ENCODE peak calls at places on chromosome 1, in five cellular contexts. J, T, V, R and Z are unnamed samples.

GRCh38 chr1:39672551-39672947 is 642 bp upstream of the NT5C1A start:
- DNase-seq in J (no peak), T (no peak), V (no peak), R (no peak), Z (no peak)

GRCh38 chr1:56967900-56968832 is 2.4 kb upstream of the C8B start:
- DNase-seq in J (no peak), T (peak; percentile 27), V (peak; percentile 51), R (peak; percentile 9), Z (no peak)

GRCh38 chr1:111517464-111518225 is 14.2 kb upstream of the ADORA3 start:
- DNase-seq in J (no peak), T (no peak), V (no peak), R (no peak), Z (no peak)

GRCh38 chr1:56709269-56709880 is 64.3 kb downstream of the PRKAA2 start:
- DNase-seq in J (peak; percentile 51), T (no peak), V (no peak), R (no peak), Z (peak; percentile 51)

GRCh38 chr1:41382531-41383090 is 21.4 kb downstream of the FOXO6 start:
- DNase-seq in J (peak; percentile 35), T (peak; percentile 70), V (peak; percentile 68), R (peak; percentile 62), Z (no peak)

GRCh38 chr1:10665930-10666850 is 130.3 kb downstream of the CASZ1 start:
- DNase-seq in J (no peak), T (no peak), V (peak; percentile 92), R (peak; percentile 78), Z (peak; percentile 81)

GRCh38 chr1:64136296-64136695 is 67.1 kb upstream of the UBE2U start:
- DNase-seq in J (no peak), T (no peak), V (no peak), R (no peak), Z (no peak)

GRCh38 chr1:15272009-15272781 is 25.2 kb downstream of the FHAD1 start:
- DNase-seq in J (peak; percentile 54), T (peak; percentile 67), V (peak; percentile 64), R (peak; percentile 46), Z (peak; percentile 22)

GRCh38 chr1:186102559-186103148 is 272.4 kb downstream of the TPR start:
- DNase-seq in J (peak; percentile 94), T (no peak), V (no peak), R (peak; percentile 24), Z (no peak)

GRCh38 chr1:232978827-232979226 is 28.4 kb downstream of the NTPCR start:
- DNase-seq in J (no peak), T (no peak), V (no peak), R (no peak), Z (no peak)

GRCh38 chr1:225909477-225909876 is 14.6 kb downstream of the PYCR2 start:
- DNase-seq in J (no peak), T (no peak), V (no peak), R (no peak), Z (no peak)

GRCh38 chr1:166605137-166605536 is 234.1 kb upstream of the POGK start:
- DNase-seq in J (no peak), T (no peak), V (no peak), R (no peak), Z (no peak)

GRCh38 chr1:161763522-161764098 is 2.5 kb upstream of the ATF6 start:
- DNase-seq in J (no peak), T (no peak), V (no peak), R (no peak), Z (no peak)

GRCh38 chr1:229556551-229556950 is 2.0 kb downstream of the ABCB10 start:
- DNase-seq in J (no peak), T (no peak), V (no peak), R (no peak), Z (no peak)

GRCh38 chr1:73800376-73800775 is 397.6 kb downstream of the LRRIQ3 start:
- DNase-seq in J (peak; percentile 71), T (no peak), V (no peak), R (no peak), Z (no peak)

GRCh38 chr1:26019641-26020315 is 1.8 kb upstream of the EXTL1 start:
- DNase-seq in J (peak; percentile 82), T (no peak), V (no peak), R (no peak), Z (no peak)

GRCh38 chr1:62111084-62111483 is 83.6 kb upstream of the L1TD1 start:
- DNase-seq in J (no peak), T (no peak), V (no peak), R (no peak), Z (no peak)

GRCh38 chr1:91768786-91769697 is 116.9 kb downstream of the TGFBR3 start:
- DNase-seq in J (peak; percentile 78), T (no peak), V (no peak), R (no peak), Z (no peak)

GRCh38 chr1:64320899-64321624 is 117.6 kb downstream of the UBE2U start:
- DNase-seq in J (no peak), T (no peak), V (no peak), R (no peak), Z (no peak)

GRCh38 chr1:200890818-200891773 is 3.6 kb upstream of the INAVA start:
- DNase-seq in J (peak; percentile 51), T (peak; percentile 80), V (no peak), R (peak; percentile 11), Z (no peak)

GRCh38 chr1:236753554-236753953 is 41.5 kb upstream of the MTR start:
- DNase-seq in J (peak; percentile 6), T (no peak), V (no peak), R (no peak), Z (no peak)

GRCh38 chr1:22284906-22285544 is 142.1 kb upstream of the WNT4 start:
- DNase-seq in J (no peak), T (no peak), V (no peak), R (no peak), Z (no peak)

GRCh38 chr1:108669679-108670078 is 8.8 kb upstream of the HENMT1 start:
- DNase-seq in J (no peak), T (no peak), V (no peak), R (no peak), Z (no peak)

GRCh38 chr1:152566681-152567080 is at the start of gene LCE3E:
- DNase-seq in J (no peak), T (no peak), V (no peak), R (no peak), Z (no peak)

GRCh38 chr1:92690212-92690906 is 94.5 kb downstream of the EVI5 start:
- DNase-seq in J (no peak), T (no peak), V (no peak), R (no peak), Z (no peak)

GRCh38 chr1:226939439-226940028 is 560 bp upstream of the COQ8A start:
- DNase-seq in J (no peak), T (no peak), V (peak; percentile 84), R (peak; percentile 60), Z (no peak)

GRCh38 chr1:47782414-47783165 is 214.6 kb downstream of the TRABD2B start:
- DNase-seq in J (no peak), T (no peak), V (no peak), R (peak; percentile 39), Z (no peak)

GRCh38 chr1:100353073-100353801 is 931 bp downstream of the CDC14A start:
- DNase-seq in J (peak; percentile 6), T (peak; percentile 65), V (peak; percentile 58), R (peak; percentile 37), Z (no peak)

GRCh38 chr1:67608661-67609571 is 76.1 kb upstream of the GADD45A start:
- DNase-seq in J (no peak), T (no peak), V (no peak), R (no peak), Z (no peak)

GRCh38 chr1:84698151-84698651 is 7.9 kb upstream of the SSX2IP start:
- DNase-seq in J (peak; percentile 91), T (no peak), V (no peak), R (no peak), Z (no peak)
- H3K4me3 ChIP-seq in J (no peak overlapping the region), T (no peak overlapping the region), V (no peak overlapping the region), R (no peak overlapping the region), Z (no peak overlapping the region)

GRCh38 chr1:204513117-204513716 is 3.0 kb upstream of the MDM4 start:
- DNase-seq in J (no peak), T (peak; percentile 50), V (peak; percentile 78), R (no peak), Z (no peak)
- TF ChIP-seq CTCF in J (no peak), T (no peak), V (no peak), R (no peak), Z (no peak)

GRCh38 chr1:6130596-6130995 is 49.5 kb downstream of the CHD5 start:
- DNase-seq in J (no peak), T (peak; percentile 17), V (peak; percentile 29), R (no peak), Z (no peak)
- H3K4me3 ChIP-seq in J (no peak overlapping the region), T (no peak overlapping the region), V (no peak overlapping the region), R (no peak overlapping the region), Z (no peak overlapping the region)

GRCh38 chr1:155061381-155062150 is 2.0 kb upstream of the EFNA4 start:
- DNase-seq in J (peak; percentile 62), T (peak; percentile 96), V (peak; percentile 88), R (peak; percentile 90), Z (no peak)

GRCh38 chr1:155053531-155054105 is 2.5 kb downstream of the ADAM15 start:
- DNase-seq in J (no peak), T (no peak), V (no peak), R (no peak), Z (no peak)

GRCh38 chr1:155060736-155061135 is 2.8 kb upstream of the EFNA4 start:
- DNase-seq in J (no peak), T (no peak), V (no peak), R (no peak), Z (no peak)

GRCh38 chr1:155057104-155057503 is 6.0 kb downstream of the ADAM15 start:
- DNase-seq in J (no peak), T (no peak), V (no peak), R (no peak), Z (no peak)

GRCh38 chr1:155057788-155058211 is 5.7 kb upstream of the EFNA4 start:
- DNase-seq in J (no peak), T (no peak), V (no peak), R (no peak), Z (no peak)
- TF ChIP-seq CTCF in J (peak; percentile 7), T (no peak), V (no peak), R (no peak), Z (no peak)

DNA sequence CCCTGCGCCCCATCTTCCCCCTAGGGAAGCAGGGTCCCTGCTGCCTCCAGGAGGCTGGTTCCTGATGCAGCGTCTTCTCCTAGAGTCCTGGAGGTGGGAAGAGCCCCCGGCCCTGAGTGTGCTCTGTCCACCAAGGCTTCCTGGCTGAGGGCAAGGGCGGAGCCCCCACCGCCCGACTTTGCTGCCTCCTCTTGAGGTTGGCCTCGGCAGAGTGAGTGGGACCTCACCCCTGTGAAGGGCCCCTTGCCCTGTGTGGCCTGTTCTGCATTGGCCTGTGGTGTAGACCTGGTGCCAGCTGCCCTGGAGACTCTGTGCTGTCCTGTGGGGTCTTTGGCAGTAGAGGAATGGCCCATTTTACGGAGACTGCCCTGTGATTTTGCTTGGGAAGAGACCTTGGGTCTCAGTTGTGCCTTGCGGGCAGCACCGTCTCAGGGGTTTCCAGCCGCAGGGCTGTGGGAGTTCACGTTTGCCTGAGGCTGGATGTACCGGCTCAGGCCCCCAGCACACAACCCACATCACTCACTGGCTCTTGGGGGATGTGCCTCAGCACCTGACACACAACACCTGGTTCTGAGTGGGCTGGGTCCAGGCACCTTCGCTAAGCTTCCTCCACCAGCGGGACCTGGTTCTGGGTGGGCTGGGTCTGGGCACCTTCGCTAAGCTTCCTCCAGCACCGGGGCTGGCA is 73.6 kb downstream of the SKI start:
- DNase-seq in J (no peak), T (no peak), V (no peak), R (no peak), Z (no peak)
- H3K4me3 ChIP-seq in J (no peak overlapping the region), T (no peak overlapping the region), V (peak overlapping the region; percentile 46), R (no peak overlapping the region), Z (no peak overlapping the region)

GRCh38 chr1:55483523-55483922 is 268.4 kb upstream of the USP24 start:
- DNase-seq in J (no peak), T (no peak), V (no peak), R (no peak), Z (no peak)
- TF ChIP-seq CTCF in J (no peak), T (no peak), V (no peak), R (no peak), Z (no peak)